ENCODE peak calls at places on chromosome 15, in nine cellular contexts. S, O, Z, J, F, R, Q, U and B are unnamed samples.

GRCh38 chr15:71812966-71813722 is 2.8 kb downstream of the NR2E3 start:
- DNase-seq in J (no peak), R (no peak), O (peak; percentile 43), F (peak; percentile 70), Z (peak; percentile 76), U (no peak), S (no peak), Q (no peak), B (no peak)

GRCh38 chr15:43883571-43883970 is 56.8 kb downstream of the WDR76 start:
- DNase-seq in R (no peak), F (no peak), J (no peak), Z (no peak), O (no peak), Q (no peak), U (no peak), S (no peak), B (no peak)

GRCh38 chr15:55475842-55476241 is 32.2 kb downstream of the DNAAF4 start:
- DNase-seq in Q (no peak), S (no peak), R (no peak), Z (no peak), O (no peak), U (no peak), J (no peak), F (no peak), B (no peak)

GRCh38 chr15:23038741-23039150 is 623 bp downstream of the TUBGCP5 start:
- DNase-seq in F (no peak), U (no peak), O (no peak), Z (no peak), J (no peak), R (no peak), Q (no peak), S (peak; percentile 59), B (no peak)

GRCh38 chr15:76575177-76576078 is 238.9 kb downstream of the ISL2 start:
- DNase-seq in U (no peak), S (no peak), F (no peak), Z (no peak), Q (no peak), O (no peak), J (no peak), R (no peak), B (no peak)

GRCh38 chr15:47961401-47962090 is 159.2 kb upstream of the SLC24A5 start:
- DNase-seq in J (no peak), S (peak; percentile 9), Z (no peak), U (no peak), Q (no peak), F (no peak), R (no peak), O (no peak), B (no peak)

GRCh38 chr15:83190450-83190849 is 17.2 kb downstream of the HDGFL3 start:
- DNase-seq in F (no peak), R (no peak), U (no peak), S (no peak), Z (no peak), J (no peak), O (no peak), Q (no peak), B (no peak)

GRCh38 chr15:63588826-63589225 is 8.4 kb upstream of the FBXL22 start:
- DNase-seq in J (no peak), F (no peak), O (no peak), U (no peak), Z (no peak), S (no peak), R (no peak), Q (no peak), B (no peak)

GRCh38 chr15:80480171-80480811 is 76.1 kb downstream of the ARNT2 start:
- DNase-seq in F (peak; percentile 66), Q (peak; percentile 30), S (no peak), J (no peak), U (no peak), R (no peak), Z (peak; percentile 47), O (no peak), B (no peak)

GRCh38 chr15:36428102-36428845 is 151.2 kb upstream of the CDIN1 start:
- DNase-seq in J (no peak), R (no peak), S (peak; percentile 99), U (no peak), O (no peak), Q (no peak), Z (no peak), F (no peak), B (no peak)

GRCh38 chr15:49135893-49136292 is 19.5 kb downstream of the COPS2 start:
- DNase-seq in Q (no peak), O (no peak), Z (no peak), S (peak; percentile 71), J (no peak), U (no peak), F (no peak), R (no peak), B (no peak)

GRCh38 chr15:68183886-68184285 is 21.2 kb downstream of the CALML4 start:
- DNase-seq in S (no peak), Q (no peak), J (no peak), R (no peak), F (no peak), Z (no peak), O (no peak), U (no peak), B (no peak)

GRCh38 chr15:87792250-87793030 is 464.1 kb downstream of the NTRK3 start:
- DNase-seq in R (no peak), U (no peak), S (no peak), J (no peak), Q (no peak), Z (no peak), F (no peak), O (no peak), B (no peak)
- H3K4me1 ChIP-seq in R (no peaks in the 10 kb centered on the region), U (no peaks in the 10 kb centered on the region), S (no peaks in the 10 kb centered on the region), J (no peaks in the 10 kb centered on the region), Q (no peaks in the 10 kb centered on the region), Z (no peaks in the 10 kb centered on the region), F (no peaks in the 10 kb centered on the region), O (no peaks in the 10 kb centered on the region), B (no peaks in the 10 kb centered on the region)

DNA sequence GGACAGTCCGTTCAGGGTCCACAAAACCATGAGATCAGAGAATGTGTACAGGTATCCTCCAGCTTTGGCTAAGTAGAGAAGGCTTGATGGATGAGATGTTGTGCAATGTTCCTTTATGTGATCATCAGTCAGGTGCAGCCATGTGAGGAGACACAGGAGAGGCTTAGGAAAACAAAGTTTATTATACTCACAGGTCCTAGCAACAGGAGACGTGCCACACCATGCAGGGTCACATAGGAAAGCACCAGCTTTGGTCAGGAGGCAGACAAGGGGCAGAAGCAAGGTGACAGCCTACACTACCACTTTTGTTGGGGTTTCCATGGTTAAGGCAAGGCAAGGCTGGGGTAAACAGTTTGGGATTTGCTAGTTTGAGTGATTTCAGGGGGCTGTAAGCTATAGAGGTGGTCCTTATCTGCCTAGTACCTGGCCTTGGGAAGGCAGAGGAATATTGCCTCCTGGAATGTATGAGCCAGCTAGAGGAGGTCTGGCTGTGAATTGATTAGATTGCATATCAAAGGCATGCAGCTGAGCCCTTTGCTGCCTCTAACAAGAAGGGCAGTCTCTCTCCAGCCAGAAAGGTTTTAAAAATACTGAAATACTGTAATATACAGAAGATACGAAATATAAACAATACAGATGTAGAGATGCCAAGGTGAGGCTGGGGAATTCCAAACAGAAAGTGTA is 248.6 kb downstream of the RYR3 start:
- DNase-seq in Z (no peak), S (no peak), F (no peak), R (no peak), U (no peak), Q (peak; percentile 63), J (no peak), O (no peak), B (no peak)
- H3K27ac ChIP-seq in Z (no peak overlapping the region), S (no peak overlapping the region), F (no peak overlapping the region), R (no peak overlapping the region), U (no peak overlapping the region), Q (no peak overlapping the region), J (no peak overlapping the region), O (no peak overlapping the region), B (no peak overlapping the region)

GRCh38 chr15:60391722-60392340 is 6.0 kb downstream of the ANXA2 start:
- DNase-seq in F (no peak), O (no peak), Z (no peak), Q (no peak), U (no peak), R (no peak), J (no peak), S (no peak), B (no peak)
- H3K4me1 ChIP-seq in F (peaks cover 30% of the 10 kb centered on the region), O (peaks cover 24% of the 10 kb centered on the region), Z (peaks cover 72% of the 10 kb centered on the region), Q (peaks cover 57% of the 10 kb centered on the region), U (peaks cover 3% of the 10 kb centered on the region), R (peaks cover 95% of the 10 kb centered on the region), J (peaks cover 95% of the 10 kb centered on the region), S (peaks cover 75% of the 10 kb centered on the region), B (peaks cover 37% of the 10 kb centered on the region)

GRCh38 chr15:57922780-57923179 is 142.7 kb downstream of the ALDH1A2 start:
- DNase-seq in Z (peak; percentile 89), J (no peak), S (peak; percentile 68), F (peak; percentile 89), U (no peak), R (no peak), O (peak; percentile 79), Q (no peak), B (no peak)
- H3K27ac ChIP-seq in Z (peak overlapping the region; percentile 66), J (no peak overlapping the region), S (no peak overlapping the region), F (no peak overlapping the region), U (no peak overlapping the region), R (peak overlapping the region; percentile 62), O (peak overlapping the region; percentile 43), Q (no peak overlapping the region), B (no peak overlapping the region)

GRCh38 chr15:92924216-92924615 is 24.1 kb downstream of the CHD2 start:
- DNase-seq in S (no peak), O (no peak), Q (no peak), R (no peak), Z (no peak), J (no peak), U (no peak), F (no peak), B (no peak)
- H3K4me1 ChIP-seq in S (peaks cover 47% of the 10 kb centered on the region), O (peaks cover 44% of the 10 kb centered on the region), Q (peaks cover 40% of the 10 kb centered on the region), R (peaks cover 48% of the 10 kb centered on the region), Z (peaks cover 52% of the 10 kb centered on the region), J (peaks cover 75% of the 10 kb centered on the region), U (peaks cover 39% of the 10 kb centered on the region), F (peaks cover 7% of the 10 kb centered on the region), B (peaks cover 51% of the 10 kb centered on the region)

GRCh38 chr15:52540374-52541012 is 11.8 kb upstream of the MYO5A start:
- DNase-seq in Z (no peak), O (no peak), R (no peak), Q (peak; percentile 8), J (no peak), F (no peak), S (no peak), U (no peak), B (no peak)
- H3K27ac ChIP-seq in Z (no peak overlapping the region), O (no peak overlapping the region), R (no peak overlapping the region), Q (no peak overlapping the region), J (no peak overlapping the region), F (no peak overlapping the region), S (no peak overlapping the region), U (no peak overlapping the region), B (no peak overlapping the region)

DNA sequence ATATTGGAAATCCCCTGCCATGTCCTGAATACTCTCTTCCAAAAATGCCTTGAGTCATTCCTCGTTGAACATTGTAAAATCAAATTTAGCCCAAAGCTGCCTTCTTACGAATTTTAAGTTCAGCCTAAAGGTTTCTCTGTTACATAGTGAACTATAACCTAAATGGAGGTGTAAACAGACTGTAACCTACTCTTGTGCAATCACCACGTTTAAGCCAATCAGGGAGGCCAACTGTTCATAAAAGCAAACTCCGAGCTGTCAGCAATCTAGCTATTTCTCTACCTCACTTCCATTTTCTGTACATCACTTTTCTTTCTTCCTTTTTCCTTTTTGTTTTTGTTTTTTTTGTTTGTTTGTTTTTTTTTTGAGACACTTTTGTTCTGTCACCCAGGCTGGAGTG is 140.0 kb downstream of the ANXA2 start:
- DNase-seq in Z (no peak), Q (no peak), F (no peak), J (no peak), S (no peak), U (no peak), R (no peak), O (no peak), B (no peak)
- H3K4me1 ChIP-seq in Z (no peaks in the 10 kb centered on the region), Q (no peaks in the 10 kb centered on the region), F (no peaks in the 10 kb centered on the region), J (no peaks in the 10 kb centered on the region), S (peaks cover 10% of the 10 kb centered on the region), U (no peaks in the 10 kb centered on the region), R (peaks cover 4% of the 10 kb centered on the region), O (no peaks in the 10 kb centered on the region), B (no peaks in the 10 kb centered on the region)

GRCh38 chr15:100484419-100484818 is 44.3 kb downstream of the CERS3 start:
- DNase-seq in R (no peak), O (no peak), S (no peak), U (no peak), Z (no peak), J (no peak), F (no peak), Q (no peak), B (no peak)
- H3K27ac ChIP-seq in R (no peak overlapping the region), O (no peak overlapping the region), S (no peak overlapping the region), U (no peak overlapping the region), Z (no peak overlapping the region), J (no peak overlapping the region), F (no peak overlapping the region), Q (no peak overlapping the region), B (no peak overlapping the region)